ENCODE peak calls at places on chromosomes 13 and 19, in seven cellular contexts. L is pancreas; D is T-helper 1 cell; B is GM10248; J is activated CD4-positive, CD25-positive, alpha-beta regulatory T cell; G is RWPE1; P is AG09309. E is an unnamed sample.

GRCh38 chr19:10491472-10492047 is 11.6 kb downstream of the KEAP1 start:
- DNase-seq in L (peak), D (no peak), B (no peak), J (no peak), G (no peak), P (no peak), E (peak)

GRCh38 chr19:36850646-36851442 is at the start of gene ZNF345:
- DNase-seq in L (peak), D (peak), B (peak), J (peak), G (peak), P (peak), E (peak)

GRCh38 chr13:73870970-73871935 is 263.0 kb downstream of the KLF12 start:
- DNase-seq in L (no peak), D (no peak), B (no peak), J (no peak), G (no peak), P (peak), E (peak)

GRCh38 chr13:80783926-80784325 is 443.0 kb upstream of the SPRY2 start:
- DNase-seq in L (no peak), D (no peak), B (no peak), J (no peak), G (no peak), P (no peak), E (no peak)

GRCh38 chr19:1027953-1028902 is 1.8 kb downstream of the CNN2 start:
- DNase-seq in L (peak), D (no peak), B (peak), J (no peak), G (peak), P (peak), E (peak)

GRCh38 chr13:61989984-61990383 is 574.3 kb upstream of the PCDH20 start:
- DNase-seq in L (no peak), D (no peak), B (no peak), J (no peak), G (no peak), P (no peak), E (no peak)

GRCh38 chr19:36686365-36687213 is 823 bp upstream of the ZNF567 start:
- DNase-seq in L (no peak), D (no peak), B (no peak), J (no peak), G (no peak), P (no peak), E (no peak)

GRCh38 chr19:19034204-19034624 is 811 bp downstream of the ARMC6 start:
- DNase-seq in L (peak), D (peak), B (peak), J (peak), G (peak), P (no peak), E (peak)

GRCh38 chr19:13935765-13936486 is 2.3 kb downstream of the PODNL1 start:
- DNase-seq in L (peak), D (no peak), B (no peak), J (no peak), G (no peak), P (no peak), E (no peak)

GRCh38 chr19:39701291-39701690 is 3.0 kb upstream of the LGALS14 start:
- DNase-seq in L (no peak), D (no peak), B (no peak), J (no peak), G (no peak), P (no peak), E (no peak)

GRCh38 chr19:3494559-3494958 is 5.9 kb downstream of the DOHH start:
- DNase-seq in L (no peak), D (no peak), B (no peak), J (no peak), G (no peak), P (no peak), E (no peak)

GRCh38 chr13:26186995-26187394 is 35.1 kb downstream of the RNF6 start:
- DNase-seq in L (no peak), D (no peak), B (no peak), J (no peak), G (no peak), P (no peak), E (peak)

GRCh38 chr19:52336976-52337375 is 933 bp downstream of the ZNF610 start:
- DNase-seq in L (no peak), D (no peak), B (no peak), J (no peak), G (no peak), P (no peak), E (no peak)

E was measured in AG20443.